ENCODE peak calls at places on chromosome 18, in six cellular contexts. L is M059J, S is right cardiac atrium, E is MCF 10A, M is NCI-H345, Q is LoVo. W is an unnamed sample.

GRCh38 chr18:5294618-5295230 is 802 bp downstream of the ZBTB14 start:
- DNase-seq in L (peak; percentile 63), S (peak; percentile 84), E (peak; percentile 54), M (peak; percentile 68), Q (peak; percentile 65), W (peak; percentile 20)

GRCh38 chr18:6397931-6398566 is 16.7 kb downstream of the L3MBTL4 start:
- DNase-seq in L (no peak), S (no peak), E (no peak), M (no peak), Q (no peak), W (no peak)

GRCh38 chr18:58831610-58832009 is 33.1 kb upstream of the ZNF532 start:
- DNase-seq in L (peak; percentile 78), S (no peak), E (peak; percentile 12), M (no peak), Q (no peak), W (no peak)

GRCh38 chr18:59063300-59063895 is 76.3 kb upstream of the SEC11C start:
- DNase-seq in L (no peak), S (no peak), E (no peak), M (no peak), Q (no peak), W (no peak)

GRCh38 chr18:58893388-58894099 is 28.9 kb downstream of the ZNF532 start:
- DNase-seq in L (peak; percentile 79), S (no peak), E (no peak), M (no peak), Q (no peak), W (no peak)

GRCh38 chr18:35861367-35862114 is 110.9 kb upstream of the RMP24 start:
- DNase-seq in L (no peak), S (no peak), E (no peak), M (no peak), Q (peak; percentile 2), W (no peak)

GRCh38 chr18:24071029-24071428 is 56.5 kb downstream of the TTC39C start:
- DNase-seq in L (no peak), S (no peak), E (no peak), M (peak; percentile 4), Q (no peak), W (no peak)

GRCh38 chr18:48342588-48342987 is 66.6 kb downstream of the ZBTB7C start:
- DNase-seq in L (no peak), S (no peak), E (no peak), M (peak; percentile 70), Q (no peak), W (peak; percentile 30)

GRCh38 chr18:7950380-7951143 is 383.4 kb downstream of the PTPRM start:
- DNase-seq in L (peak; percentile 90), S (no peak), E (peak; percentile 92), M (no peak), Q (peak; percentile 50), W (no peak)

GRCh38 chr18:45121146-45121545 is 440.5 kb downstream of the SETBP1 start:
- DNase-seq in L (no peak), S (no peak), E (no peak), M (no peak), Q (no peak), W (no peak)

GRCh38 chr18:30730915-30731314 is 311.6 kb downstream of the DSC3 start:
- DNase-seq in L (no peak), S (peak; percentile 23), E (no peak), M (peak; percentile 24), Q (no peak), W (no peak)

GRCh38 chr18:49561377-49562193 is at the start of gene LIPG:
- DNase-seq in L (peak; percentile 95), S (no peak), E (peak; percentile 93), M (peak; percentile 94), Q (peak; percentile 90), W (no peak)

GRCh38 chr18:62718268-62718800 is 3.0 kb downstream of the PHLPP1 start:
- DNase-seq in L (no peak), S (no peak), E (no peak), M (no peak), Q (no peak), W (no peak)

GRCh38 chr18:59358611-59359575 is at the start of gene LMAN1:
- DNase-seq in L (peak; percentile 94), S (peak; percentile 99), E (peak; percentile 92), M (peak; percentile 96), Q (peak; percentile 94), W (peak; percentile 89)

GRCh38 chr18:64929026-64929425 is 780.1 kb upstream of the LINC00305 start:
- DNase-seq in L (no peak), S (no peak), E (peak; percentile 66), M (no peak), Q (no peak), W (no peak)

GRCh38 chr18:48663931-48664847 is 125.4 kb downstream of the CTIF start:
- DNase-seq in L (peak; percentile 27), S (peak; percentile 90), E (peak; percentile 61), M (peak; percentile 53), Q (peak; percentile 22), W (peak; percentile 20)

GRCh38 chr18:55586841-55587240 is 1.2 kb downstream of the TCF4 start:
- DNase-seq in L (peak; percentile 61), S (no peak), E (no peak), M (peak; percentile 17), Q (no peak), W (no peak)

GRCh38 chr18:13256444-13257305 is 38.1 kb downstream of the LDLRAD4 start:
- DNase-seq in L (no peak), S (no peak), E (no peak), M (peak; percentile 41), Q (no peak), W (no peak)

GRCh38 chr18:48833701-48834394 is 116.9 kb downstream of the SMAD7 start:
- DNase-seq in L (peak; percentile 76), S (peak; percentile 45), E (peak; percentile 69), M (no peak), Q (no peak), W (no peak)

GRCh38 chr18:56351911-56352502 is 286.4 kb downstream of the TXNL1 start:
- DNase-seq in L (peak; percentile 16), S (no peak), E (no peak), M (no peak), Q (no peak), W (no peak)

GRCh38 chr18:37381554-37381953 is 184.0 kb downstream of the CELF4 start:
- DNase-seq in L (no peak), S (no peak), E (no peak), M (no peak), Q (no peak), W (no peak)

GRCh38 chr18:27627927-27628326 is 442.8 kb upstream of the CHST9 start:
- DNase-seq in L (no peak), S (no peak), E (no peak), M (no peak), Q (no peak), W (no peak)

GRCh38 chr18:10912790-10913560 is 236.4 kb downstream of the PIEZO2 start:
- DNase-seq in L (peak; percentile 79), S (peak; percentile 62), E (peak; percentile 65), M (no peak), Q (no peak), W (no peak)

GRCh38 chr18:44680271-44681038 is at the start of gene SETBP1:
- DNase-seq in L (peak; percentile 80), S (peak; percentile 88), E (peak; percentile 23), M (peak; percentile 76), Q (no peak), W (peak; percentile 31)

GRCh38 chr18:50410008-50410407 is 35.2 kb downstream of the SKA1 start:
- DNase-seq in L (no peak), S (no peak), E (no peak), M (peak; percentile 41), Q (no peak), W (no peak)

GRCh38 chr18:28512357-28512756 is 335.4 kb upstream of the CDH2 start:
- DNase-seq in L (peak; percentile 52), S (no peak), E (no peak), M (no peak), Q (no peak), W (no peak)

GRCh38 chr18:53219853-53220252 is 879.9 kb downstream of the DCC start:
- DNase-seq in L (no peak), S (no peak), E (peak; percentile 23), M (no peak), Q (no peak), W (no peak)

GRCh38 chr18:31977270-31977872 is 34.4 kb upstream of the TRAPPC8 start:
- DNase-seq in L (peak; percentile 32), S (no peak), E (peak; percentile 56), M (no peak), Q (peak; percentile 39), W (no peak)

GRCh38 chr18:49047540-49047939 is 96.8 kb upstream of the SMAD7 start:
- DNase-seq in L (no peak), S (no peak), E (no peak), M (no peak), Q (no peak), W (no peak)

GRCh38 chr18:31990823-31991222 is 27.8 kb upstream of the RNF125 start:
- DNase-seq in L (peak; percentile 6), S (no peak), E (no peak), M (no peak), Q (no peak), W (no peak)

GRCh38 chr18:28171837-28172236 is 5.1 kb downstream of the CDH2 start:
- DNase-seq in L (no peak), S (no peak), E (no peak), M (no peak), Q (no peak), W (no peak)

GRCh38 chr18:79567481-79568147 is 112.0 kb upstream of the CTDP1 start:
- DNase-seq in L (peak; percentile 89), S (peak; percentile 88), E (peak; percentile 60), M (no peak), Q (no peak), W (no peak)

GRCh38 chr18:2091937-2092336 is 479.4 kb downstream of the METTL4 start:
- DNase-seq in L (no peak), S (no peak), E (no peak), M (no peak), Q (no peak), W (no peak)

GRCh38 chr18:6056171-6056932 is 161.0 kb upstream of the TMEM200C start:
- DNase-seq in L (peak; percentile 73), S (no peak), E (no peak), M (no peak), Q (no peak), W (no peak)

GRCh38 chr18:9711361-9712129 is 3.4 kb downstream of the RAB31 start:
- DNase-seq in L (no peak), S (no peak), E (no peak), M (no peak), Q (no peak), W (no peak)

GRCh38 chr18:73879771-73880170 is 267.9 kb downstream of the FBXO15 start:
- DNase-seq in L (peak; percentile 49), S (no peak), E (no peak), M (no peak), Q (no peak), W (no peak)

GRCh38 chr18:3664563-3665178 is 214.7 kb downstream of the TGIF1 start:
- DNase-seq in L (no peak), S (no peak), E (no peak), M (no peak), Q (no peak), W (no peak)

GRCh38 chr18:8868276-8868675 is 162.9 kb downstream of the MTCL1 start:
- DNase-seq in L (no peak), S (no peak), E (no peak), M (no peak), Q (no peak), W (no peak)

GRCh38 chr18:34909637-34910364 is 131.4 kb upstream of the MAPRE2 start:
- DNase-seq in L (peak; percentile 8), S (no peak), E (peak; percentile 9), M (no peak), Q (no peak), W (no peak)